ENCODE peak calls at places on chromosomes 13 and 19, in five cellular contexts. G is thoracic aorta, N is left lung, V is GM23248, M is transverse colon. Y is an unnamed sample. For H3K9me3 and H3K36me3, the result is how much of the 10 kb centered on the place peaks cover.

GRCh38 chr13:76723551-76724232 is 162.5 kb downstream of the KCTD12 start:
- DNase-seq in V (peak), M (peak), G (no peak), N (peak), Y (no peak)

GRCh38 chr19:40685563-40685962 is 4.9 kb downstream of the NUMBL start:
- DNase-seq in V (peak), N (no peak), M (no peak), G (no peak), Y (no peak)

GRCh38 chr13:88979465-88980180 is 1308.5 kb downstream of the SLITRK5 start:
- DNase-seq in G (no peak), N (no peak), V (no peak), M (no peak), Y (no peak)

GRCh38 chr13:70090036-70090723 is 17.4 kb upstream of the ATXN8OS start:
- DNase-seq in G (no peak), N (no peak), M (no peak), V (no peak), Y (no peak)

GRCh38 chr19:32166238-32166637 is 179.2 kb upstream of the ZNF507 start:
- DNase-seq in M (no peak), G (no peak), V (no peak), N (no peak), Y (no peak)

GRCh38 chr13:37929308-37929707 is 59.7 kb upstream of the TRPC4 start:
- DNase-seq in N (no peak), G (no peak), M (no peak), V (no peak), Y (no peak)

GRCh38 chr19:49688531-49689132 is 762 bp upstream of the ADM5 start:
- DNase-seq in G (no peak), M (no peak), V (no peak), N (no peak), Y (no peak)

GRCh38 chr19:52473655-52474350 is 20.4 kb downstream of the ZNF578 start:
- DNase-seq in G (no peak), V (peak), N (no peak), M (no peak), Y (no peak)

GRCh38 chr13:85828094-85828684 is 29.0 kb upstream of the SLITRK6 start:
- DNase-seq in N (no peak), M (no peak), G (no peak), V (peak), Y (no peak)

GRCh38 chr19:29326849-29327840 is 114.2 kb upstream of the UQCRFS1 start:
- DNase-seq in M (no peak), V (no peak), G (no peak), N (no peak), Y (no peak)

GRCh38 chr13:34623331-34623730 is 318.7 kb upstream of the NBEA start:
- DNase-seq in V (no peak), N (no peak), G (no peak), M (no peak), Y (no peak)

GRCh38 chr13:24149306-24150032 is 11.1 kb upstream of the SPATA13 start:
- DNase-seq in V (peak), N (no peak), M (no peak), G (no peak), Y (no peak)

GRCh38 chr13:26847281-26847680 is 86.7 kb upstream of the GPR12 start:
- DNase-seq in V (no peak), M (no peak), N (no peak), G (no peak), Y (no peak)

GRCh38 chr19:55212447-55212846 is 3.1 kb upstream of the PTPRH start:
- DNase-seq in N (no peak), V (no peak), M (peak), G (no peak), Y (no peak)

GRCh38 chr19:51339313-51339686 is 2.6 kb downstream of the VSIG10L start:
- DNase-seq in G (no peak), V (no peak), N (no peak), M (no peak), Y (no peak)

GRCh38 chr19:639251-640155 is at the start of gene FGF22:
- DNase-seq in N (peak), G (peak), V (peak), M (peak), Y (peak)

GRCh38 chr13:113510871-113511270 is 20.4 kb upstream of the DCUN1D2 start:
- DNase-seq in G (no peak), M (no peak), V (no peak), N (no peak), Y (no peak)

GRCh38 chr13:101520672-101521071 is 68.2 kb downstream of the ITGBL1 start:
- DNase-seq in N (no peak), M (no peak), G (no peak), V (peak), Y (no peak)

GRCh38 chr19:30391554-30392551 is 19.7 kb downstream of the ZNF536 start:
- DNase-seq in M (no peak), V (no peak), N (no peak), G (no peak), Y (no peak)

GRCh38 chr13:40981361-40981760 is 37.8 kb downstream of the ELF1 start:
- DNase-seq in V (no peak), M (no peak), N (no peak), G (no peak), Y (peak)

GRCh38 chr13:50712882-50713281 is 130.6 kb downstream of the DLEU7 start:
- DNase-seq in M (no peak), N (no peak), G (no peak), V (no peak), Y (no peak)

GRCh38 chr19:6127716-6128335 is 7.6 kb upstream of the ACSBG2 start:
- DNase-seq in M (no peak), G (no peak), V (peak), N (no peak), Y (no peak)

GRCh38 chr19:41886761-41887710 is 4.1 kb downstream of the ARHGEF1 start:
- DNase-seq in N (no peak), M (peak), V (no peak), G (no peak), Y (peak)

GRCh38 chr13:83935566-83935965 is 53.3 kb upstream of the SLITRK1 start:
- DNase-seq in M (no peak), V (no peak), G (no peak), N (no peak), Y (no peak)

GRCh38 chr13:76512676-76513277 is 373.4 kb downstream of the KCTD12 start:
- DNase-seq in N (no peak), V (peak), G (no peak), M (no peak), Y (no peak)

GRCh38 chr19:13492128-13492527 is 14.2 kb downstream of the CACNA1A start:
- DNase-seq in V (peak), M (no peak), G (no peak), N (no peak), Y (no peak)

GRCh38 chr19:11355160-11356073 is at the start of gene PLPPR2:
- DNase-seq in N (peak), V (peak), G (peak), M (peak), Y (peak)

GRCh38 chr13:78060966-78061365 is 142.3 kb upstream of the EDNRB start:
- DNase-seq in M (no peak), N (no peak), V (no peak), G (no peak), Y (no peak)

DNA sequence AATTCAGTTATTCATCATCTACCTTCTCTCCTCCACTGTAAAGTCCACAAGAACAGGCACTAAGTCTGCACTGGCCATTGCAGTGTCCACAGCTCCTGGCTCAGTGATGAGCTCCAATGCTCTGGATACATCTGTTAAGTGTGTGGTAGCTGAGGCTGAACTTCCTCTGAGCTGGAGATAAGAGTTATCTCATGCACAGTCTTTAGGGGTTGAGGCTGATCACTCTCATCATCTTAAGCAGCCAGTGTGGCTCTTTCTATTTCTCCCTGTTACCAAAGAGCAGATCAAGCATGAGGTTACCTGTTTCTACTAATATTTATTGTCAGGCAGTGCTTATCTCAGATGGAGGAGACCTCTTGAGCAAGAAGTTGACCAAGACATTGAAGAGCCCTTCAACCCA is 6.6 kb upstream of the OR10H2 start:
- DNase-seq in M (no peak), G (no peak), N (no peak), V (no peak), Y (no peak)
- H3K9me3 ChIP-seq in M (under half), G (under half), N (under half), V (under half), Y (under half)

GRCh38 chr13:98450012-98450411 is 126.9 kb downstream of the STK24 start:
- DNase-seq in V (peak), M (no peak), G (no peak), N (no peak), Y (no peak)

GRCh38 chr13:98449273-98449672 is 127.6 kb downstream of the STK24 start:
- DNase-seq in G (no peak), M (no peak), V (no peak), N (no peak), Y (no peak)

GRCh38 chr13:98447881-98448641 is 128.8 kb downstream of the STK24 start:
- DNase-seq in V (peak), M (no peak), N (no peak), G (no peak), Y (no peak)

GRCh38 chr13:98447130-98447529 is 129.8 kb downstream of the STK24 start:
- DNase-seq in N (no peak), G (no peak), V (no peak), M (no peak), Y (no peak)

GRCh38 chr13:98448642-98448928 is 128.3 kb downstream of the STK24 start:
- DNase-seq in M (no peak), G (no peak), N (no peak), V (no peak), Y (no peak)
- H3K36me3 ChIP-seq in M (under half), G (under half), N (half or more), V (under half), Y (under half)

DNA sequence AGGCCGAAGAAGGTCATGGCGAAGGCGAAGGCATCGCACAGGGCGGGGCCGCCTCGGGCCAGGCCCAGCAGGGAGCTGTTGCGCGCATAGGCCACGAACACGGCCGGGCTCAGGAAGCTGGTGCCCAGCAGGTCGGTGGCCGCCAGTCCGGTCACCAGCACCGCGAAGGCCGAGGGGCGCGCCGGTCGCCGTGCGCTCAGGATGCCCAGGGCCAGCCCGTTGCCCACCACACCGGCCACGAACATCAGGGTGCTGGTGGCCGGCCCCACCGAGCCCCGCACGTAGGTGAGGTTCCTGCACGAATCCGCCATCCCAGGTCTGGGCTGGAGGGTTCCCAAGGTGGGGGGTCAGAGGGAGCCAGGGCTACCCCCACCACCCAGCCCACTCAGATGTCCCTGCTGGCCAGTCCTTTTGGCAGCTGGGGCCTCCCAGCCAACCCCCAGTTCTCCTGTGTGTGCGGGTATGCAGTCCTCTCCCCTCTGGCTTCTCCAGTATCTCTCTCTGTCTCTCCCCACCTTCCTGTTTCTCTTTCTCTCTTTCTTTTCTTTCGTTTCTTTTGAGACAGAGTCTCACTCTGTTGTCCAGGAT is 880 bp downstream of the PTGIR start:
- DNase-seq in G (no peak), M (no peak), N (no peak), V (no peak), Y (no peak)
- H3K4me3 ChIP-seq in G (peak), M (no peak), N (peak), V (peak), Y (peak)

DNA sequence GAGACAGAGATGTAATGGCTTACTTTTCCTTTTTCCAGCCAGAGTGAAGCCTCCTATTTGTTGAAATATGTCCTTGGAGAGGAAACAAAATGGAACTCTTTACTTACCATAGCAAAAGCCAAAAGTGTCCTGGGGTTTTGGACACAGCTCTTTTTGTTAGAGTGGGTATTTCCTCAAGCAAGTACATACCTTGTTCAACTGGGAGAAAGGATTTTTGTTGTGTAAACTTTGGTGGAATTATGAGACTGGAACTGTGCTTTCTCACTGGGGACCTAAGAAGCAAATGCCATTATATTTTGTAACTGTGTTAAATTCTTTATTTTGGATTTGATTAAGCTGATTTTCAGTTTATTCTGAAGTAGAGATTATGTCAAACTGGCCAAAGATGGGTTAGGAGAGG is 58.4 kb downstream of the CYSLTR2 start:
- DNase-seq in G (no peak), V (no peak), M (no peak), N (no peak), Y (no peak)
- H3K9me3 ChIP-seq in G (under half), V (under half), M (under half), N (under half), Y (under half)

DNA sequence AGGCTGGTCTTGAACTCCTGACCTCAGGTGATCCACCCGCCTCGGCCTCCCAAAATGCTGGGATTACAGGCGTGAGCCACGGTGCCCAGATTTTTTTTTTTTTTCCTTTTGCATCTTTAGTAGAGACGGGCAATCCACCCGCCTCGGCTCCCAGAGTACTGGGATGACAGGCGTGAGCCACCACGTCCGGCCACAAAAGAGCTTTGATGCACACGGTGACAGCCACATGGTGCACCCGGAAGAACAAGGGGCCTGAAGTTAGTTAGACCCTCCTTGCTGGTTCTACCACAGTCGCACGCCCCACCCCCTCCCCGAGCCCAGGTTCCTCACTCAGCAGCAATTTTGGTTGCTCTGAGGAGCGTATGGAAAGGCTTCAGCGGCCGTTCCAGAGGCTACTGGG is 54.2 kb upstream of the USE1 start:
- DNase-seq in M (no peak), V (no peak), N (no peak), G (no peak), Y (no peak)
- H3K36me3 ChIP-seq in M (under half), V (half or more), N (half or more), G (half or more), Y (under half)

DNA sequence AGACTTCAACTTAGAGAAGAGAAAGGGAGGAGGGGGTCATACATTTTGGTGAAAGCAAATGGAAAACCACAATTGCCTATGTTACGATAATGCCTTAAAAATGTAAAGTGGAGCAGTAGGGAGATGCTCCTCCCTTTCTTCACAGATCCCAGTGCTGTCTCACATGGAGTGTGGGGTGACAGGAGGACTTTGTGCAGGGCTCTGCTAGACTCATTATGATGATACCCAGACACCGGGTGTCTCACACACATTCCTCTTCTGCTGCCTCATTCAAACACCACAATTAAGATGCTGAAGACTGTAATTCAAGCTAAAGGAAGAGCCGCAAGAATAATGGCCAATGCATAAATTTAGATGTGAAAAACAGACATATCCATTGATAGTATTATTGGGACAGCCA is 150.6 kb downstream of the LHFPL6 start:
- DNase-seq in M (no peak), N (no peak), V (peak), G (no peak), Y (no peak)
- H3K4me3 ChIP-seq in M (no peak), N (no peak), V (no peak), G (no peak), Y (no peak)

GRCh38 chr19:36891768-36892357 is 24.2 kb downstream of the ZNF829 start:
- DNase-seq in G (no peak), V (peak), N (no peak), M (no peak), Y (no peak)
- H3K9me3 ChIP-seq in G (half or more), V (half or more), N (under half), M (half or more), Y (half or more)

Y was measured in naive thymus-derived CD4-positive, alpha-beta T cell.